ENCODE peak calls at places on chromosomes 4 and X, in ten cellular contexts. D is activated CD8-positive, alpha-beta T cell treated with anti-CD3 and anti-CD28 coated beads for 36 hours; F is fibroblast of the aortic adventitia; A is WTC11; Y is astrocyte; S is PC-3; E is HFFc6; L is bronchial epithelial cell; U is astrocyte of the cerebellum; X is coronary artery. I is an unnamed sample.

GRCh38 chrX:139825618-139826017 is 107.2 kb downstream of the ATP11C start:
- DNase-seq in D (no peak), S (no peak), L (no peak), Y (no peak), U (no peak), F (no peak), A (no peak), X (no peak), E (no peak), I (no peak)

GRCh38 chr4:142703694-142704309 is 142.3 kb downstream of the INPP4B start:
- DNase-seq in S (no peak), D (peak; percentile 16), A (no peak), E (no peak), F (no peak), Y (no peak), L (peak; percentile 55), U (no peak), X (no peak), I (no peak)

GRCh38 chr4:86582453-86582852 is 11.7 kb upstream of the PTPN13 start:
- DNase-seq in S (peak; percentile 28), A (no peak), E (no peak), X (no peak), Y (no peak), F (peak; percentile 14), U (no peak), L (peak; percentile 43), D (no peak), I (no peak)

GRCh38 chrX:43679778-43680177 is 23.7 kb downstream of the MAOA start:
- DNase-seq in S (peak; percentile 50), D (no peak), Y (no peak), A (no peak), U (no peak), E (no peak), F (peak; percentile 36), X (no peak), L (peak; percentile 47), I (no peak)

GRCh38 chrX:154548028-154548316 is 552 bp downstream of the IKBKG start:
- DNase-seq in A (no peak), Y (no peak), U (no peak), X (no peak), F (peak; percentile 43), L (peak; percentile 31), S (no peak), D (no peak), E (peak; percentile 33), I (no peak)

GRCh38 chrX:42524374-42524773 is 253.6 kb downstream of the PPP1R2C start:
- DNase-seq in X (no peak), D (no peak), U (peak; percentile 34), E (no peak), F (peak; percentile 12), A (no peak), L (peak; percentile 41), Y (peak; percentile 82), S (no peak), I (no peak)

GRCh38 chrX:125203379-125203736 is 116.3 kb upstream of the TEX13C start:
- DNase-seq in F (no peak), E (no peak), L (no peak), X (no peak), D (no peak), A (no peak), Y (no peak), U (no peak), S (no peak), I (no peak)

GRCh38 chr4:76035799-76036389 is at the start of gene CXCL11:
- DNase-seq in L (peak; percentile 62), E (no peak), U (no peak), D (no peak), Y (no peak), X (no peak), F (peak; percentile 12), A (no peak), S (no peak), I (no peak)

GRCh38 chr4:17781072-17781830 is at the start of gene FAM184B:
- DNase-seq in Y (peak; percentile 4), U (no peak), E (no peak), X (no peak), D (peak; percentile 23), L (no peak), A (peak; percentile 47), F (peak; percentile 9), S (peak; percentile 17), I (no peak)

GRCh38 chrX:50643525-50644137 is 170.4 kb downstream of the SHROOM4 start:
- DNase-seq in A (no peak), L (no peak), F (no peak), U (no peak), D (no peak), E (no peak), S (no peak), X (no peak), Y (no peak), I (no peak)

DNA sequence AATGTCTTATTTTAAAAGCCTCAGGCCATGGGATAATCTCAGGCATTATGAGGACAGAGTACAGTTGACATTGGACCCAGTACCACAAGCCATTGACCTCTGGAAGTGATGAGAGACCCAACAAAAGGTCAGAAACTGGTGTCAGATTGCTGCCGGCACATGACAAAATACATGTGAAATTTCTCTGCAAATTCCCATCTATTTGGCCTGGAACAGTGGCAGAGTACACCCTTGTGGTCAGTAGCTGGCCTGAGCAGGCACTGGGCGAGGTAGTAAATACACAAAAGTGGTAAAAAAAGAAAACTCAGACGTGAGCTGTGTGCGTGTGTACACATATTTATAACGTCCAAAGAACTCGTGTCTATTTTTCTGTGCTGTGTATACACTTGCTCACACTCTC is 155.5 kb downstream of the DHX15 start:
- DNase-seq in A (no peak), S (no peak), X (no peak), D (no peak), U (no peak), E (no peak), L (no peak), Y (no peak), F (no peak), I (no peak)
- TF ChIP-seq CTCF in A (no peak), S (no peak), X (no peak), D (no peak), U (peak; percentile 22), E (no peak), L (no peak), Y (no peak), F (no peak), I (no peak)

DNA sequence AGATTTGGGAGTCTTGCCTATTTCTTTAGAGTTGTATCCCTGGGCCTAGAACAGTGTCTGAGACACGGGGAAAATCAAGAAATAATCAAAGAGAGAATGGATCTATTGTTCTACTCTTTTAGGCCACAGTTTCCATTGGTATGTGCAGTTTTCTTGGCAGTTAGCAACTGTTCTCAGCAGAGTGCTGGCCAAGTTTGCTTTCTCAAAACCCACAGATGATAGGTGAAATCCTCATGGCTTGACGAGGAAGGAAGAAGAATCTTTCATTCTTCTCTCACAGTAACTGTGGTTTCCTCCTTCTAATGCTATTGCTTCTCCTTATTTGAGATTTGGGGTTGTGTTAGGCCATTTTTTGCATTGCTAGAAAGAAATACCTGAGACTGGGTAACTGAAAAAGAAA is 42.2 kb downstream of the AGA start:
- DNase-seq in F (peak; percentile 69), L (no peak), A (no peak), U (peak; percentile 22), S (no peak), D (no peak), E (no peak), Y (peak; percentile 79), X (no peak), I (no peak)
- TF ChIP-seq CTCF in F (no peak), L (no peak), A (no peak), U (no peak), S (no peak), D (no peak), E (no peak), Y (no peak), X (no peak), I (no peak)

DNA sequence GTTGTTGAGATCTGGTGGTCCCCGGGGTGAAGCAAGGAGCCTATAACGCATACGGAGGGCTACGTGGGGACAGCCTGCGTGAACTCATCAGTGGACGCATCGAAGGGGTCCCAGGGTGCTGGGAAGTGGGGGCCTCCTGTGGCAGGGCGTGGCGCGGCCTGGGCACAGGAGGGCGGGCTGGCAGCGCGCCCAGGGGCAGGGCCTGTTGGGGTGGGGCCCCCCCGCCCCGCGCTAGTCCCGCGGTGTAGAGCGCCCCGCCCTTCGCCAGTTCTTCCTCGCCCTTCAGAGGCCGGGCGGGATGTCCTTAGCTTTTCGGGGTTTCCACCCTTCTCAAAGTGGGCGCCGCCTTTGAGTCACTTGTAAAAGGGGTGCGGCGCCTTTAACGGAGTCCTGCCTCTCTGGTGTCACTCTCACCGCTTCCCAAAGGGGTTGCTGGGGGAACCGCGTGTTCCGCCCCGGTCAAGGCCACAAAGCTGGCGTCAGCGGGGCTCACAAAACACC is 632 bp downstream of the PLP2 start:
- DNase-seq in U (no peak), L (peak; percentile 60), X (no peak), S (peak; percentile 64), F (peak; percentile 51), A (no peak), Y (peak; percentile 10), D (peak; percentile 89), E (peak; percentile 65), I (peak; percentile 73)
- TF ChIP-seq CTCF in U (no peak), L (no peak), X (no peak), S (no peak), F (no peak), A (no peak), Y (no peak), D (no peak), E (no peak), I (no peak)

GRCh38 chr4:12724520-12724919 is 759.6 kb downstream of the RAB28 start:
- DNase-seq in U (no peak), L (peak; percentile 11), A (no peak), Y (no peak), F (peak; percentile 22), D (no peak), X (no peak), E (no peak), S (peak; percentile 24), I (peak; percentile 7)
- TF ChIP-seq CTCF in U (peak; percentile 36), L (peak; percentile 38), A (peak; percentile 36), Y (peak; percentile 53), F (peak; percentile 55), D (peak; percentile 45), X (peak; percentile 7), E (peak; percentile 80), S (peak; percentile 69), I (peak; percentile 65)